ENCODE peak calls at places on chromosomes 12 and 14, in five cellular contexts. P is HCT116, E is K562, X is HepG2, M is SK-N-SH. T is an unnamed sample.

GRCh38 chr14:21068521-21069387 is 1.4 kb upstream of the ARHGEF40 start:
- DNase-seq in P (peak), M (peak), E (peak), X (peak), T (peak)

GRCh38 chr14:90060965-90061848 is 587 bp upstream of the KCNK13 start:
- DNase-seq in X (no peak), E (no peak), M (peak), P (no peak), T (no peak)

GRCh38 chr12:70268972-70269371 is 25.7 kb downstream of the CNOT2 start:
- DNase-seq in E (no peak), P (no peak), X (no peak), M (no peak), T (no peak)

GRCh38 chr12:10182662-10183061 is 3.8 kb downstream of the TMEM52B start:
- DNase-seq in P (no peak), E (no peak), M (no peak), X (no peak), T (no peak)

GRCh38 chr14:88791629-88792571 is 853 bp downstream of the EML5 start:
- DNase-seq in M (peak), X (no peak), P (no peak), E (peak), T (no peak)

GRCh38 chr14:104682107-104682593 is 7.3 kb upstream of the INF2 start:
- DNase-seq in X (no peak), M (peak), E (no peak), P (no peak), T (no peak)

GRCh38 chr12:53174881-53175491 is 5.5 kb upstream of the ZNF740 start:
- DNase-seq in M (no peak), P (no peak), X (peak), E (peak), T (peak)

GRCh38 chr12:67456281-67456918 is 187.2 kb downstream of the CAND1 start:
- DNase-seq in M (peak), X (no peak), P (no peak), E (no peak), T (no peak)

GRCh38 chr12:24073170-24073810 is 123.8 kb upstream of the SOX5 start:
- DNase-seq in X (no peak), M (no peak), P (no peak), E (no peak), T (no peak)

GRCh38 chr12:47417146-47417545 is 288.7 kb downstream of the RPAP3 start:
- DNase-seq in E (no peak), P (no peak), X (no peak), M (no peak), T (no peak)

GRCh38 chr12:100908501-100908900 is 113.9 kb downstream of the ANO4 start:
- DNase-seq in M (no peak), X (no peak), P (no peak), E (no peak), T (no peak)

GRCh38 chr12:132719141-132719953 is 8.7 kb downstream of the PGAM5 start:
- DNase-seq in M (no peak), E (no peak), X (no peak), P (no peak), T (no peak)

GRCh38 chr14:50260511-50260910 is 29.1 kb upstream of the SOS2 start:
- DNase-seq in X (peak), P (peak), E (peak), M (peak), T (peak)

GRCh38 chr12:74890237-74890599 is 319.4 kb downstream of the KCNC2 start:
- DNase-seq in P (peak), M (no peak), X (peak), E (no peak), T (no peak)

GRCh38 chr12:85575115-85576096 is 260.8 kb downstream of the RASSF9 start:
- DNase-seq in P (peak), M (peak), E (peak), X (peak), T (peak)

GRCh38 chr12:12083688-12084087 is 12.9 kb downstream of the BCL2L14 start:
- DNase-seq in P (no peak), X (no peak), E (no peak), M (no peak), T (no peak)

GRCh38 chr12:117134059-117134458 is 34.8 kb upstream of the TESC start:
- DNase-seq in X (no peak), E (no peak), M (no peak), P (no peak), T (no peak)

GRCh38 chr12:32756476-32757158 is 920 bp upstream of the YARS2 start:
- DNase-seq in M (peak), P (no peak), X (no peak), E (no peak), T (no peak)

GRCh38 chr14:75389679-75390078 is 38.1 kb upstream of the JDP2 start:
- DNase-seq in M (no peak), X (no peak), E (no peak), P (no peak), T (no peak)

GRCh38 chr14:83706555-83706954 is 1823.4 kb upstream of the FLRT2 start:
- DNase-seq in P (no peak), X (no peak), E (no peak), M (peak), T (no peak)

GRCh38 chr14:22036541-22036940 is 362.9 kb upstream of the OR4E1 start:
- DNase-seq in X (no peak), E (no peak), P (no peak), M (no peak), T (no peak)

GRCh38 chr14:64630778-64631177 is 73.4 kb upstream of the PLEKHG3 start:
- DNase-seq in M (no peak), P (no peak), E (no peak), X (no peak), T (no peak)

GRCh38 chr14:21073921-21074320 is 3.8 kb downstream of the ARHGEF40 start:
- DNase-seq in X (no peak), P (no peak), M (no peak), E (no peak), T (no peak)

GRCh38 chr12:108734200-108734906 is 3.0 kb upstream of the CORO1C start:
- DNase-seq in E (peak), P (peak), X (peak), M (no peak), T (no peak)

GRCh38 chr12:68759852-68760251 is 13.9 kb downstream of the SLC35E3 start:
- DNase-seq in P (no peak), E (no peak), M (no peak), X (no peak), T (no peak)

GRCh38 chr14:20503905-20504304 is 1.4 kb upstream of the RNASE10 start:
- DNase-seq in M (no peak), E (no peak), P (no peak), X (no peak), T (no peak)

GRCh38 chr12:58541300-58541690 is 379.0 kb downstream of the LRIG3 start:
- DNase-seq in P (no peak), X (no peak), M (no peak), E (no peak), T (no peak)
- TF ChIP-seq JUND in P (no peak), X (no peak), M (no peak), E (no peak), T (no peak)

DNA sequence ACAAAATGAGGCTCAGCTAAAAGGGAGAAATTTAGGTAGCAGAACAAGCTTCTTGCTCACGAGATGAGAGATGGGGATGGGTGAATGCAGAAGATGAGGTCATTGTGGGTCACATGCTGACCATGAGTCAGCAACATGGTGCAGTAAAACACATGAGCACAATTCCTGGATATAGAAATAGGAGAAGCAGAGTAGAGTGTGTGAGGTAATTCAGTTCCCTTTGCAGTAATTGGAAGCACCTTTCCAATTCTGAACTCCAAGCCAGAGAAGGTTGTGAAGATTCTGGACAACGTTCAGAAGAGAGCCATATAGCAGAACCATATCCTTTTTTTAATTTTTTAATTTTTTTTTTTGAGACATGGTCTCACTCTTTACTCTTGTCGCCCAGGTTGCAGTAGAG is 62.0 kb upstream of the LMNTD1 start:
- DNase-seq in P (no peak), X (no peak), E (peak), M (no peak), T (no peak)
- TF ChIP-seq JUND in P (no peak), X (no peak), E (peak), M (peak), T (no peak)

DNA sequence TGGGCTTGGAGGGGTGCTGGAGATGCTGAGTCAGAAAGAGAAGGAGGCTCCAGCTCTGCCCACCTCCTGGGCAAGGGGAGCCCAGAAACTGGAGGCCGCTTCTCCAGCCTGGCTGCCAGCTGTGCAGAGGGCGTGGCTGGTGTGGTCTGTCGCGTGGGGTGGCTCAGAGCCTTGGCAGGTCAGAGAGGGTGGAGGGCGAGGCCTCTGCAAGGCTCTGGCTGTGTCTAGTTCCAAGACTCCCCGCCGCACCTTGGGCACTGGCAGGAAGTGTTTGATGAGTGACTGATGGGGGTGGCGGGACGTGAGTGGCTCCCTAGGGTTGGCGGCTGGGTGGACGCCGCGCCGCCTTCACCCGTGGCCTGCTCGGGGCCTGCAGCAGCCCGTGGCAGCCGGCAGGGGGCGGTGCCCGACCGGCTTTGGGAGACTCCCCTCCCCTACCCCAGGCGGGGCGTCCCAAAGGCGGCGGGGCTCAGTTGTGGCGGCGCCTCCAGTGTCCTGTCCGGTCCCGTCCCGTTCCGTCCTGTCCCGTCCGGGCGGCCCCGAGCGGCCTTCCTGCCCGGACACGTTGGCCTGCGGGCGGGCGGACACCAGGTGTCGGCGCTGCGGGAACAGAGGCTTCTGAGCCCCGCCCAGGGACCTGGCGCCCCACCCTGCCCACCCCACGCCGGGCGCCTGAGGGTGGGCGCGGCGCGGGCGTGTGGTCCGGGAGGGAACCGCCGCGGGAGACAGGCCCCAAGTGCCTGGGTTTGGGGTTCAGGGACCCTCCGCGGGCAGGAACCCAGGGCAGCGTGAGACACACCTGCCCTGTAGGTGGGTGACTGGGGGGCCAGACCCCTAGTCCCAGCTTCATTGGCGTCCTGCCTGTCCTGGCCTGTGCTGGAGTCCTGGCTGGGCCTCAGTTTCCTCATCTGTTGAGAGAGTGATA is 39.7 kb downstream of the KRT80 start:
- DNase-seq in P (no peak), E (peak), X (no peak), M (peak), T (peak)
- TF ChIP-seq JUND in P (no peak), E (no peak), X (no peak), M (no peak), T (no peak)

DNA sequence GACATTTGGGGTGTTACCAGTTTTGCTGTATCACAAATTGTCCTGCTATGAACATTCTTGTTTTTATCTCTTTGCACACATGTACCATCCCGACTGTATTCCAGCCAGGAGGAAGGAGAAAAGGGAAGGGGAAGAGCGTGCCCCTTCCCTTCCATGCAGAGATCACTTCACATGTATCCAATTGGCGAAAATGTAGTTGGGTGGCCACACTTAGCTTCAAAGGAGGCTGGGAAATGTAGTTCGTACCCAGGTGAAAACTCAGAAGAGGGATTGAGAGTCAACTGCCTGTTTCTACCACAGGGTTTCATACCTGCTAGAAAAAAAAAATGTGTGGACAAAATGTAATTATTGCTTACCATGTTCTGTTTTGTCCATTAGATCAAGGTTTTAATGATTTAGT is 189.1 kb upstream of the PELI2 start:
- DNase-seq in X (no peak), M (peak), P (no peak), E (no peak), T (no peak)
- TF ChIP-seq JUND in X (no peak), M (no peak), P (no peak), E (no peak), T (no peak)

GRCh38 chr12:126343352-126343751 is 1278.1 kb downstream of the AACS start:
- DNase-seq in P (no peak), E (no peak), X (no peak), M (no peak), T (no peak)

GRCh38 chr12:126338031-126338441 is 1272.8 kb downstream of the AACS start:
- DNase-seq in P (no peak), X (no peak), M (no peak), E (no peak), T (no peak)

GRCh38 chr12:126342866-126343265 is 1277.6 kb downstream of the AACS start:
- DNase-seq in E (no peak), P (no peak), X (no peak), M (no peak), T (no peak)

GRCh38 chr12:126337556-126337955 is 1272.3 kb downstream of the AACS start:
- DNase-seq in P (no peak), M (peak), X (no peak), E (no peak), T (no peak)
- TF ChIP-seq JUND in P (no peak), M (peak), X (no peak), E (no peak), T (no peak)